ENCODE peak calls at places on chromosomes 7 and 10, in five cellular contexts. T, B, I, U and Z are unnamed samples.

GRCh38 chr10:77300682-77301081 is 336.9 kb downstream of the KCNMA1 start:
- DNase-seq in T (no peak), B (no peak), I (no peak), U (no peak), Z (no peak)

GRCh38 chr10:131024259-131025131 is 287.0 kb downstream of the TCERG1L start:
- DNase-seq in T (no peak), B (no peak), I (no peak), U (peak), Z (no peak)

GRCh38 chr7:112887976-112888375 is 97.8 kb upstream of the TMEM168 start:
- DNase-seq in T (no peak), B (no peak), I (no peak), U (no peak), Z (no peak)

GRCh38 chr10:74925716-74926115 is 99.3 kb downstream of the KAT6B start:
- DNase-seq in T (no peak), B (no peak), I (no peak), U (no peak), Z (no peak)

GRCh38 chr7:19290066-19290465 is 144.8 kb upstream of the FERD3L start:
- DNase-seq in T (no peak), B (no peak), I (no peak), U (no peak), Z (no peak)

GRCh38 chr7:18855796-18856195 is 261.6 kb downstream of the TWIST1 start:
- DNase-seq in T (no peak), B (no peak), I (no peak), U (no peak), Z (no peak)

GRCh38 chr10:120685136-120685535 is 166.0 kb upstream of the WDR11 start:
- DNase-seq in T (no peak), B (no peak), I (no peak), U (no peak), Z (no peak)

GRCh38 chr10:35554461-35555056 is 50.6 kb upstream of the GJD4 start:
- DNase-seq in T (no peak), B (no peak), I (no peak), U (no peak), Z (no peak)

GRCh38 chr10:7667262-7668141 is 736 bp upstream of the ITIH5 start:
- DNase-seq in T (no peak), B (no peak), I (peak), U (no peak), Z (no peak)

GRCh38 chr7:150685219-150686029 is at the start of gene GIMAP2:
- DNase-seq in T (no peak), B (no peak), I (no peak), U (no peak), Z (no peak)

GRCh38 chr7:19747740-19748339 is 25.6 kb downstream of the TMEM196 start:
- DNase-seq in T (no peak), B (no peak), I (no peak), U (no peak), Z (no peak)

GRCh38 chr7:145696071-145696470 is 420.5 kb upstream of the CNTNAP2 start:
- DNase-seq in T (no peak), B (no peak), I (no peak), U (no peak), Z (no peak)

GRCh38 chr10:50551894-50552293 is 71.9 kb downstream of the SGMS1 start:
- DNase-seq in T (no peak), B (no peak), I (no peak), U (no peak), Z (no peak)

GRCh38 chr7:129951076-129952011 is 1.4 kb downstream of the UBE2H start:
- DNase-seq in T (no peak), B (no peak), I (peak), U (peak), Z (peak)

GRCh38 chr7:79489371-79489770 is 35.9 kb upstream of the MAGI2 start:
- DNase-seq in T (no peak), B (no peak), I (no peak), U (no peak), Z (no peak)

GRCh38 chr10:72455889-72456588 is 101.3 kb upstream of the DNAJB12 start:
- DNase-seq in T (no peak), B (no peak), I (no peak), U (no peak), Z (no peak)

GRCh38 chr10:15485684-15486316 is 114.7 kb upstream of the FAM171A1 start:
- DNase-seq in T (no peak), B (no peak), I (no peak), U (no peak), Z (no peak)

GRCh38 chr10:84156768-84157167 is 16.8 kb upstream of the GPR15LG start:
- DNase-seq in T (no peak), B (no peak), I (no peak), U (no peak), Z (peak)

GRCh38 chr7:106279425-106280182 is 5.2 kb downstream of the NAMPT start:
- DNase-seq in T (no peak), B (no peak), I (no peak), U (no peak), Z (no peak)

GRCh38 chr7:105353752-105354328 is 34.9 kb downstream of the SRPK2 start:
- DNase-seq in T (no peak), B (no peak), I (peak), U (no peak), Z (no peak)

DNA sequence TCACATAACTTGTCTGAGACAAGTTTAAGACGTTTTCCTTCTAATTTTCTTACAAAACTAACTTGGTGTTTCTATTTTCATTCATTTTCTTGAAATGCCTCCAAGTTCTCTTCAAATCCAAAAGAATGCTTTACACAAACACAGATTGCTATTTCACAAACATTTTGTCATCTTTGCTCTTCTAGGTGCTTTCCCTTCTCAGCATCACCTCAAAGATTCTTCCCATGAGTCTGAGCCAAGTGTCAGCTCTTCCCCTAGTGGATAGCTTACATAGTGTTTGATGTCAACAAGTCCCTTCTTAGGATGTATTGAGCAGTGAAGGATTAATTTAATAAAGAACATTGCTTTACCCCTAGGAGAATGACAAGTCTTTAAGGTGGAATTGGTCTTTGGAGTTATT is 38.1 kb upstream of the SEMA3A start:
- DNase-seq in T (no peak), B (no peak), I (no peak), U (no peak), Z (no peak)
- TF ChIP-seq CTCF in T (no peak), B (no peak), I (no peak), U (peak), Z (no peak)

GRCh38 chr7:135362871-135363270 is 129.2 kb downstream of the STRA8 start:
- DNase-seq in T (no peak), B (no peak), I (no peak), U (no peak), Z (no peak)
- TF ChIP-seq CTCF in T (no peak), B (no peak), I (no peak), U (no peak), Z (no peak)

DNA sequence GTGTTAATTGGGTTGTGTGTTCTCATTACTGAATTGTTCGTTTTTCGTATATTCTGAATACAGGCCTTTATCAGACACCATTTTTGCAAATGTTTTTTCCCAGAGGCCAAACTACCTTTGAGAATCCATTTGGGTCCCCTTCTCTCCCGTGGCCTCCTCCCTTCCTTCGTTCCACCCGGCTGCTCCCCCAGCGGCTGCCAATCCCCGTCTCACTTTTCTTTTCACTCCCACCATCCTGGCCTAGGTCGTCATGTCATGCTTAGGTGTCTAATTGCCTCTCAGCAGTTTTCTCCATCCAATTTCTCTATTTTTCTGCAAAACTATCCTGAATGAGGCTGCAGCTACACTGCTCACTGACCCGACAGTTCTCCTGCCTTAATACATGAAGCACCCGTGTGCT is 17.9 kb downstream of the PITRM1 start:
- DNase-seq in T (no peak), B (no peak), I (no peak), U (peak), Z (no peak)
- TF ChIP-seq CTCF in T (no peak), B (no peak), I (no peak), U (no peak), Z (no peak)

DNA sequence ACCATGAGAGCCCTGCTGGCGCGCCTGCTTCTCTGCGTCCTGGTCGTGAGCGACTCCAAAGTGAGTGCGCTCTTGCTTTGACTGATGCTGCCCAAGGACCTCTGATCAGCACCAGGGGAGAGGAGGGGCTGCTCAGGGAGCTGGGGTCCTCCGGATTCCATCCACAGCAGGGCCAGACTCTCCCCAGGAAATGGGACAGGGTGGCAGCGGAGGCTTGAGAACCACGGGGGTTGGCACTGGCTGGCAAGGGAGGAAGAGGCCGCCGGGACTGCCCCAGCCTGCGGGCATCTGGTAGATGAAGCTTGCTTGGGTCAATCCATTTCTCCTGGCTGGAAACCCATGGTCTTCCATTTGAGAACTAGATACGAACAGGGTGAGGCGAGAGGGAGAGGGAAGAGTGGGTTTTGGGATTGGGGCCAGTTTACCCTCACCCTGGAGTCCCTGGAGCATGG is 647 bp downstream of the PLAU start:
- DNase-seq in T (no peak), B (no peak), I (no peak), U (no peak), Z (no peak)
- TF ChIP-seq CTCF in T (no peak), B (no peak), I (no peak), U (no peak), Z (no peak)

GRCh38 chr7:108109216-108109908 is 20.8 kb downstream of the LAMB4 start:
- DNase-seq in T (no peak), B (no peak), I (no peak), U (no peak), Z (no peak)
- TF ChIP-seq CTCF in T (no peak), B (no peak), I (no peak), U (peak), Z (no peak)

GRCh38 chr7:117312593-117312992 is 10.3 kb downstream of the WNT2 start:
- DNase-seq in T (no peak), B (no peak), I (no peak), U (no peak), Z (no peak)
- TF ChIP-seq CTCF in T (peak), B (no peak), I (no peak), U (peak), Z (no peak)

GRCh38 chr10:99799613-99800012 is 17.2 kb downstream of the ABCC2 start:
- DNase-seq in T (no peak), B (no peak), I (no peak), U (no peak), Z (no peak)
- TF ChIP-seq CTCF in T (no peak), B (no peak), I (no peak), U (no peak), Z (no peak)

DNA sequence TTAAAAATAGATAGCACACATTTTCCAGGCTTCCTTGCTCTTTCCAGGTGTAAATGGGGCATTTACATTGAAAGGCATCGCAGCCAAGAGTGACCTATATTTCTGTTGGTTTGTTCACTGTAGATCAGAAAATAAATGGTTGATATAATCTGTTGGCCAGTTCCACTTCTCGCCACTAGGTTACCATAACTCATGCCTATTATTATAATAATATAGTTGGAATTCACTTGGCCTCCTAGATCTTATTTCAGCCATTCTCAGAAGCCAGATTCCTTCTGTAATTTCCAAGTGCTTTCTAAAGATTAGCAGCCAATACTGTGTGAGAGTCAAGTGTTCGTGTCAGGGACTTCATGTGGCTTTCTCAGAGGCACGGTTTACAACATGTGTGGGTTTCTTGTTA is 179.5 kb downstream of the DNAH11 start:
- DNase-seq in T (no peak), B (no peak), I (no peak), U (no peak), Z (no peak)
- TF ChIP-seq CTCF in T (no peak), B (no peak), I (no peak), U (no peak), Z (no peak)